ENCODE peak calls at places on chromosomes 3 and 15, in five cellular contexts. One of them, this sample, is unnamed.

GRCh38 chr3:106333911-106334618 is 465.3 kb upstream of the CBLB start:
- DNase-seq in GM23338: no peak
- DNase-seq in NCI-H446 treated with DMSO at 0.1 percent for 48 hours: no peak
- DNase-seq in iris pigment epithelial cell: peak; percentile 93
- DNase-seq in HFFc6: peak; percentile 47
- DNase-seq in this sample: peak; percentile 17

GRCh38 chr3:5096368-5096767 is 25.7 kb upstream of the ARL8B start:
- DNase-seq in HFFc6: no peak
- DNase-seq in NCI-H446 treated with DMSO at 0.1 percent for 48 hours: no peak
- DNase-seq in GM23338: no peak
- DNase-seq in iris pigment epithelial cell: no peak
- DNase-seq in this sample: no peak

GRCh38 chr3:172156309-172156998 is 117.1 kb downstream of the FNDC3B start:
- DNase-seq in iris pigment epithelial cell: no peak
- DNase-seq in NCI-H446 treated with DMSO at 0.1 percent for 48 hours: peak; percentile 37
- DNase-seq in HFFc6: no peak
- DNase-seq in GM23338: peak; percentile 65
- DNase-seq in this sample: no peak

GRCh38 chr3:119323401-119324107 is 29.4 kb downstream of the ARHGAP31 start:
- DNase-seq in NCI-H446 treated with DMSO at 0.1 percent for 48 hours: no peak
- DNase-seq in HFFc6: no peak
- DNase-seq in iris pigment epithelial cell: no peak
- DNase-seq in GM23338: peak; percentile 63
- DNase-seq in this sample: no peak

GRCh38 chr3:61733866-61734265 is 172.5 kb downstream of the PTPRG start:
- DNase-seq in GM23338: no peak
- DNase-seq in iris pigment epithelial cell: no peak
- DNase-seq in NCI-H446 treated with DMSO at 0.1 percent for 48 hours: peak; percentile 17
- DNase-seq in HFFc6: no peak
- DNase-seq in this sample: no peak

GRCh38 chr3:156772588-156773206 is 53.5 kb upstream of the LEKR1 start:
- DNase-seq in GM23338: no peak
- DNase-seq in HFFc6: no peak
- DNase-seq in NCI-H446 treated with DMSO at 0.1 percent for 48 hours: no peak
- DNase-seq in iris pigment epithelial cell: peak; percentile 31
- DNase-seq in this sample: no peak

GRCh38 chr3:174538116-174538515 is 321.0 kb upstream of the NAALADL2 start:
- DNase-seq in GM23338: peak; percentile 49
- DNase-seq in HFFc6: no peak
- DNase-seq in NCI-H446 treated with DMSO at 0.1 percent for 48 hours: no peak
- DNase-seq in iris pigment epithelial cell: no peak
- DNase-seq in this sample: no peak

GRCh38 chr15:73802336-73803105 is 49.4 kb upstream of the INSYN1 start:
- DNase-seq in NCI-H446 treated with DMSO at 0.1 percent for 48 hours: peak; percentile 86
- DNase-seq in HFFc6: no peak
- DNase-seq in GM23338: no peak
- DNase-seq in iris pigment epithelial cell: no peak
- DNase-seq in this sample: no peak

GRCh38 chr15:40010681-40011080 is 28.3 kb downstream of the SRP14 start:
- DNase-seq in HFFc6: peak; percentile 67
- DNase-seq in GM23338: no peak
- DNase-seq in NCI-H446 treated with DMSO at 0.1 percent for 48 hours: no peak
- DNase-seq in iris pigment epithelial cell: peak; percentile 90
- DNase-seq in this sample: no peak

GRCh38 chr3:136731274-136731884 is 20.8 kb downstream of the STAG1 start:
- DNase-seq in HFFc6: no peak
- DNase-seq in NCI-H446 treated with DMSO at 0.1 percent for 48 hours: peak; percentile 23
- DNase-seq in iris pigment epithelial cell: no peak
- DNase-seq in GM23338: no peak
- DNase-seq in this sample: no peak